ENCODE peak calls at places on chromosomes 13 and 19, in seven cellular contexts. T is SK-N-SH, D is HepG2, Z is K562, W is GM12878, S is GM12892, F is H1. Y is an unnamed sample.

GRCh38 chr19:17292301-17293074 is 10.7 kb downstream of the ABHD8 start:
- DNase-seq in T (peak), D (peak), Z (peak), W (peak), S (peak), F (peak), Y (peak)

GRCh38 chr19:51689751-51690358 is 3.3 kb upstream of the SPACA6 start:
- DNase-seq in T (peak), D (no peak), Z (peak), W (no peak), S (no peak), F (no peak), Y (no peak)

GRCh38 chr19:43548706-43549105 is 15.7 kb downstream of the ZNF575 start:
- DNase-seq in T (no peak), D (no peak), Z (peak), W (no peak), S (no peak), F (no peak), Y (no peak)

GRCh38 chr19:53649746-53650593 is 18.2 kb downstream of the DPRX start:
- DNase-seq in T (no peak), D (no peak), Z (no peak), W (no peak), S (no peak), F (no peak), Y (no peak)

GRCh38 chr13:49652691-49653305 is 24.5 kb downstream of the ARL11 start:
- DNase-seq in T (peak), D (peak), Z (peak), W (no peak), S (no peak), F (no peak), Y (peak)

GRCh38 chr13:105936816-105937215 is 598.6 kb downstream of the EFNB2 start:
- DNase-seq in T (no peak), D (no peak), Z (no peak), W (no peak), S (no peak), F (no peak), Y (no peak)

GRCh38 chr19:30593358-30593757 is 221.2 kb downstream of the ZNF536 start:
- DNase-seq in T (no peak), D (no peak), Z (no peak), W (no peak), S (no peak), F (no peak), Y (no peak)

GRCh38 chr13:80469105-80469840 is 128.3 kb upstream of the SPRY2 start:
- DNase-seq in T (no peak), D (no peak), Z (no peak), W (no peak), S (no peak), F (no peak), Y (no peak)

GRCh38 chr13:32140109-32140508 is 108.5 kb downstream of the FRY start:
- DNase-seq in T (no peak), D (peak), Z (no peak), W (no peak), S (no peak), F (no peak), Y (no peak)

GRCh38 chr13:25468330-25469178 is 96.8 kb downstream of the ATP8A2 start:
- DNase-seq in T (peak), D (no peak), Z (peak), W (no peak), S (peak), F (no peak), Y (peak)

GRCh38 chr19:5339950-5340636 is 519 bp downstream of the PTPRS start:
- DNase-seq in T (peak), D (no peak), Z (peak), W (no peak), S (no peak), F (no peak), Y (no peak)

GRCh38 chr19:20787766-20788165 is 11.7 kb downstream of the ZNF66 start:
- DNase-seq in T (no peak), D (no peak), Z (no peak), W (peak), S (no peak), F (no peak), Y (no peak)

GRCh38 chr19:46383171-46383815 is 30.1 kb downstream of the CCDC8 start:
- DNase-seq in T (no peak), D (no peak), Z (no peak), W (no peak), S (no peak), F (no peak), Y (no peak)

GRCh38 chr19:49347835-49348234 is 12.6 kb downstream of the CD37 start:
- DNase-seq in T (peak), D (peak), Z (peak), W (no peak), S (no peak), F (no peak), Y (no peak)

GRCh38 chr13:44870456-44870929 is 118.8 kb downstream of the NUFIP1 start:
- DNase-seq in T (no peak), D (no peak), Z (no peak), W (no peak), S (no peak), F (no peak), Y (no peak)

GRCh38 chr19:28020631-28021315 is 1192.2 kb downstream of the UQCRFS1 start:
- DNase-seq in T (no peak), D (no peak), Z (no peak), W (no peak), S (no peak), F (no peak), Y (no peak)

GRCh38 chr19:48896191-48896720 is 2.3 kb downstream of the TULP2 start:
- DNase-seq in T (peak), D (no peak), Z (peak), W (no peak), S (peak), F (peak), Y (no peak)

GRCh38 chr13:86174632-86175031 is 375.4 kb upstream of the SLITRK6 start:
- DNase-seq in T (no peak), D (no peak), Z (no peak), W (no peak), S (no peak), F (no peak), Y (no peak)

DNA sequence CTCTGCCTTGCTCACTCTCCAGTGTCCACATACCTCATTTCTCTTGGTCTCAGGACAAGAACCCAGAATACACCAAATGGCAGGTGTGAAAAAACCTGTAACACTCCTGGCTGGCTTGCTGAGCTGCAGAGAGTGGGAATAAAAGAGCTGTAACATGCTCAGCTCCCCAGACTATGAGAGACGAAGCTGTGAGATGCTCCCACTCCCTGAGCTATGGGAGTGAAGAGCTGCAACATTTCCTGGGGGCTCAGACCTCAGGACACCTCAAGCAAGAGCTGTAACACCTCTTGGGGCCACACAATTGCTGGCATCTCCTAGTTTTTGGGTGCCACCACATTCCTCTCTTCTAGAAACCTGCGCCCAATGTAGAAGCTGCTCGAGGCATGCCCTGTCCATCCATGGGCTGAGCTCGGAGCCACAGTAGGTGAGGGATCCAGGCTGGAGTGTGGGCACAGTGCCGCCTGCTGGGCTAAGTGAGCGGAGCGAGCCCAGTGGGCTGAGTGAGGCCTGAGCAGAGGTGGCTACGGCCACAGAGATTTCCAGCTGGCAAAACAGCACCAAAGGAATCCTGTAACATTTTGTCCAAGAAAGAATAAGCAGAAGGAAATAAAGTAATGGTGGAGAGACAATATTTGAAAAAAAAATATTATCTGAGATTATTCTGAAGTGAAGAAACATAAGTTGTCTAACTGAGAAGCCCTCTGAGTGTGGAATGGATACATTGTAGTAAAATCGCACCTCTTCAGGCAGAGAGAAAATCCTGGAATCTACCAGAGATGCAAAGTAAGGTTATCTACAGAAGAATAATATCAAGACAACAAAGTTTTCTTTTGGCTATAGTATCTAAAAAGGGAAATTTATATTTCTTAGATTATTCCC is 186.2 kb upstream of the PCDH9 start:
- DNase-seq in T (peak), D (peak), Z (peak), W (no peak), S (no peak), F (peak), Y (no peak)
- TF ChIP-seq TAF1 in T (no peak), D (no peak), Z (no peak), W (no peak), S (no peak), F (no peak), Y (no peak)

GRCh38 chr19:40797963-40798222 is 1.1 kb upstream of the EGLN2 start:
- DNase-seq in T (no peak), D (no peak), Z (no peak), W (no peak), S (no peak), F (no peak), Y (no peak)
- TF ChIP-seq POLR2AphosphoS5 in T (no peak), D (no peak), Z (no peak), W (no peak), S (no peak), F (no peak), Y (no peak)

DNA sequence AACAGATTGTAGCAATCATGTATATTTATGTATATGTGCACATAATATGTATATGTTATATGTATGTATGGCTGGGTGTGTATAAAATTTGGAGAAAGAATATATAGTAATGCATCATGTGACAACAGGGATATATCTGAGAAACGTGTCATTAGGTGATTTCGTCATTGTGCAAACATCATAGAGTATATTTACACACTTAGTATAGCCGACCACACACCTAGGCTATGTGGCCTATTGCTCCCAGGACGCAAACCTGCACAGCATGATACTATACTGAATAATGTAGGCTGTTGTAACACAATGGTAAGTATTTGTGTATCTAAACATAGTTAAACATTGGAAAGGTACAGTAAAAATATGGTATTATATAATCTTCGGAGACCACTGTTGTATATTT is 43.8 kb downstream of the ESD start:
- DNase-seq in T (no peak), D (peak), Z (no peak), W (no peak), S (no peak), F (no peak), Y (no peak)
- TF ChIP-seq TAF1 in T (no peak), D (no peak), Z (no peak), W (no peak), S (no peak), F (no peak), Y (no peak)

DNA sequence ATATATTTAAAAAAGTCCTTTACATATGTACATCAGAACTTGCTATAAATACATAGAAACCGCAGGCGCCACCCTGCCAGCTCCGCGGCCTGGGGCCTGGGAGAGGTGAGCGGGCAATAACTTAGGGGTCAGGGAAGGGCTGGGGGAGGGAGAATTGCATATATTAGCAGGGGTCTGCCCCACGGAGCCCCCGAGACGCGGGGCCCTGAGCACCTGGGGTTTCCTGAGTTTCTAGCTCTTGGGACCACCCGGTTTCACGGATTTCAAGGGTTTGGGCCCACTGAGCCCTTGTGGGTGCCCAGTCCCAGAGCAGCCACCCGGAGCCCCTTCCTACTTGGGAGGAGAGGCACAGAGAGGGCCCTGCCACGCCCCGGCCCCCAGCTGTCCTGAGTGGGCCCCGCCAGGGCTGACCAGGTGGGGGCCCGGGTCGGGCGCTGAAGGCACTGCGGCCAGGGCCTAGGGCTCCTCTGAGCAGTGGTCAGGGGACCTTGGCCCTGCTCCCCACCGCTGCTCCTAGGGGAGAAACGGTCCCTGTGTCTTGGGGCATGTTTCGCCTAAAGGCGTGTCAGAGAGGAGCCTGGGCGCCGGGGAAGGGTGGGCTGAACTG is 4.0 kb downstream of the GPX4 start:
- DNase-seq in T (no peak), D (no peak), Z (no peak), W (no peak), S (no peak), F (no peak), Y (no peak)
- TF ChIP-seq POLR2AphosphoS5 in T (no peak), D (peak), Z (peak), W (no peak), S (no peak), F (peak), Y (peak)

GRCh38 chr19:47391510-47392223 is 27.7 kb downstream of the MEIS3 start:
- DNase-seq in T (peak), D (peak), Z (peak), W (peak), S (peak), F (peak), Y (peak)
- TF ChIP-seq TAF1 in T (no peak), D (no peak), Z (no peak), W (no peak), S (no peak), F (peak), Y (no peak)

DNA sequence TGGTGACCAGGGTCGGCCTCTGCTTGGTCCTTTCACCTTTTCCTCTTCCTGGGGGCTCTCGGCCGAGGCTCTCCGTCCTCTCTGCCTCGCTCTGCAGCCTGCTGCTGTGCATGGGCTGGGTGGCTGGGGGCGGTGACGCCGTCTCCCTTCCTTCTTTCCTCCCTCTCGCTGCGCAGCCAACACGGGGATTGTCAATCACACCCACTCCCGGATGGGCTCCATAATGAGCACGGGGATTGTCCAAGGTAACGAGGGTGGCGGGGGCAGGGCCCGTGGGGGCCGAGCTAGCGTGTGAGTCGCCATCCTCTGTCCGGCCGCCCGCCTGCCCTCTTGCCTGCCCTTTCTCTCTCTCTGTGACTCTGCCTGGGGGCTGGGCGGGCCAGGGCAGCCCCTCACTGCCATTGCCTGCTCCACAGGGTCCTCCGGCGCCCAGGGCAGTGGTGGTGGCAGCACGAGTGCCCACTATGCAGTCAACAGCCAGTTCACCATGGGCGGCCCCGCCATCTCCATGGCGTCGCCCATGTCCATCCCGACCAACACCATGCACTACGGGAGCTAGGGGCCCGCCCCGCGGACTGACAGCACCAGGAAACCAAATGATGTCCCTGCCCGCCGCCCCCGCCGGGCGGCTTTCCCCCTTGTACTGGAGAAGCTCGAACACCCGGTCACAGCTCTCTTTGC is 7.1 kb downstream of the YIPF2 start:
- DNase-seq in T (no peak), D (no peak), Z (no peak), W (no peak), S (no peak), F (no peak), Y (no peak)
- TF ChIP-seq POLR2AphosphoS5 in T (no peak), D (no peak), Z (no peak), W (no peak), S (no peak), F (no peak), Y (peak)

GRCh38 chr19:41551212-41551610 is 24.8 kb upstream of the CEACAM21 start:
- DNase-seq in T (no peak), D (no peak), Z (no peak), W (no peak), S (no peak), F (no peak), Y (no peak)

GRCh38 chr19:41547569-41547968 is 28.4 kb upstream of the CEACAM21 start:
- DNase-seq in T (no peak), D (no peak), Z (no peak), W (no peak), S (no peak), F (no peak), Y (no peak)

GRCh38 chr19:41548047-41548446 is 27.9 kb upstream of the CEACAM21 start:
- DNase-seq in T (no peak), D (no peak), Z (no peak), W (no peak), S (no peak), F (no peak), Y (no peak)

GRCh38 chr19:41551711-41552110 is 24.3 kb upstream of the CEACAM21 start:
- DNase-seq in T (no peak), D (no peak), Z (no peak), W (no peak), S (no peak), F (no peak), Y (no peak)

GRCh38 chr19:41548954-41549688 is 26.8 kb upstream of the CEACAM21 start:
- DNase-seq in T (no peak), D (no peak), Z (no peak), W (no peak), S (no peak), F (no peak), Y (no peak)
- TF ChIP-seq TAF1 in T (no peak), D (no peak), Z (no peak), W (peak), S (peak), F (no peak), Y (peak)

GRCh38 chr19:14350866-14351265 is 30.4 kb upstream of the ADGRE5 start:
- DNase-seq in T (no peak), D (no peak), Z (peak), W (no peak), S (no peak), F (no peak), Y (no peak)

GRCh38 chr19:14346279-14346678 is 35.0 kb upstream of the ADGRE5 start:
- DNase-seq in T (no peak), D (no peak), Z (no peak), W (no peak), S (no peak), F (no peak), Y (no peak)

GRCh38 chr19:14349426-14349825 is 31.8 kb upstream of the ADGRE5 start:
- DNase-seq in T (no peak), D (no peak), Z (peak), W (no peak), S (no peak), F (no peak), Y (no peak)

GRCh38 chr19:14350302-14350701 is 30.9 kb upstream of the ADGRE5 start:
- DNase-seq in T (no peak), D (no peak), Z (peak), W (no peak), S (no peak), F (no peak), Y (no peak)

DNA sequence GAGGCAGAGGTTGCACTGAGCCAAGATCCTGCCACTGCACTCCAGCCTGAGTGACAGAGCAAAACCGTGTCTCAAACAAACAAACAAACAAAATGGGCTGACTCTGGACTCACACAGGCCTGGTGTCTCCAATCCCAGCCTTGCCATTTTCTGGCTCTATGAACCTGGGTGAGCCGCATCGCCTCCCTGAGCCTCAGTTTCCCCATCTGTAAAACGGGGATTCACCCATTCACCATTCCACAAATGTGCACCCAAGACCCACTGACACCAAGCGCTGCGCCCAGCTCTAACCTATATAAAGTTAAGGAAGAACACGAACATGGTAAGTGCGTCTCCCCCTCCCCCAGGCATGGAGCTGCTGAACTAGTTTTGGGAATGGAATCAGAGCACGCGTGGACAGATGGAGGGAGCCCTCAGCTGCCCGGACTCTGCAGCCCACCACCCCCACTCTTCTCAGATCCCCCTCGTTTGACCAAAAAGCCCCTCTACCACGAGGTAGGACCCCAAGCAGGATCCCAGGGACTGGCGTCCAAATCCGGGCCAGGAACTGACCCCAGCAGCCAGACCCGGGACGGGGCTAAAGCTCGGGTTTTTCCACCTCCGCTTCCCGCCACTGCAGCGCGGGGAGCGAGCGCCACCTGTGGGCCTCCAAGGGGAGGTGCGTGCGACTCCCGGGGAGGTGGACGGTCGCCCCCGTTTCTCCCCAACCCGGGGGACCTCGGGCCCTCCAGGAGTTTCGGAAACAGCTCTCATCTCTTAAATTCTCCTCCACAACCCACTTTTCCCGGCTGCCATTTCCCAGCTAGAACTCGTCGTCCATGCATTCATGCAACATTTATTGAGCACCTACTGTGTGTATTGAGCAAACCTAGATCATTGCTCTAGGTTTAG is 33.0 kb upstream of the ADGRE5 start:
- DNase-seq in T (peak), D (peak), Z (peak), W (no peak), S (peak), F (peak), Y (peak)
- TF ChIP-seq POLR2AphosphoS5 in T (no peak), D (no peak), Z (no peak), W (no peak), S (no peak), F (no peak), Y (no peak)

Y was measured in GM12891.